ENCODE peak calls at places on chromosomes 7 and 10, in eight cellular contexts. S is NB4, W is heart left ventricle, D is thoracic aorta, Y is BJ, V is cardiac fibroblast, Q is H1, G is lower lobe of right lung. I is an unnamed sample.

GRCh38 chr10:31947144-31947926 is 18.7 kb upstream of the ARHGAP12 start:
- DNase-seq in S (peak; percentile 34), W (no peak), D (no peak), Y (peak; percentile 90), V (peak; percentile 93), Q (no peak), G (no peak), I (no peak)

GRCh38 chr7:80584778-80585177 is 53.7 kb upstream of the CD36 start:
- DNase-seq in S (peak; percentile 54), W (no peak), D (no peak), Y (no peak), V (peak; percentile 87), Q (no peak), G (no peak), I (no peak)

GRCh38 chr10:27514243-27514642 is 10.1 kb downstream of the RAB18 start:
- DNase-seq in S (no peak), W (no peak), D (no peak), Y (no peak), V (no peak), Q (no peak), G (no peak), I (no peak)

GRCh38 chr7:87507446-87507845 is 32.0 kb upstream of the ABCB4 start:
- DNase-seq in S (no peak), W (peak; percentile 27), D (no peak), Y (no peak), V (no peak), Q (no peak), G (no peak), I (no peak)

GRCh38 chr10:96082153-96082552 is 38.8 kb downstream of the CCNJ start:
- DNase-seq in S (no peak), W (no peak), D (no peak), Y (no peak), V (no peak), Q (no peak), G (no peak), I (no peak)

GRCh38 chr10:27884185-27884630 is 114.7 kb downstream of the ODAD2 start:
- DNase-seq in S (no peak), W (no peak), D (no peak), Y (no peak), V (no peak), Q (no peak), G (no peak), I (no peak)

GRCh38 chr7:30973292-30973691 is 9.5 kb downstream of the GHRHR start:
- DNase-seq in S (no peak), W (no peak), D (no peak), Y (no peak), V (no peak), Q (no peak), G (no peak), I (no peak)

GRCh38 chr7:23462846-23463245 is 7.4 kb downstream of the IGF2BP3 start:
- DNase-seq in S (peak; percentile 54), W (no peak), D (no peak), Y (no peak), V (peak; percentile 72), Q (no peak), G (no peak), I (no peak)

GRCh38 chr7:89357121-89357520 is 561.6 kb upstream of the TEX47 start:
- DNase-seq in S (no peak), W (no peak), D (no peak), Y (no peak), V (no peak), Q (no peak), G (no peak), I (no peak)
- TF ChIP-seq CTCF in S (no peak), W (no peak), D (no peak), Y (no peak), V (no peak), Q (no peak), G (no peak), I (no peak)

DNA sequence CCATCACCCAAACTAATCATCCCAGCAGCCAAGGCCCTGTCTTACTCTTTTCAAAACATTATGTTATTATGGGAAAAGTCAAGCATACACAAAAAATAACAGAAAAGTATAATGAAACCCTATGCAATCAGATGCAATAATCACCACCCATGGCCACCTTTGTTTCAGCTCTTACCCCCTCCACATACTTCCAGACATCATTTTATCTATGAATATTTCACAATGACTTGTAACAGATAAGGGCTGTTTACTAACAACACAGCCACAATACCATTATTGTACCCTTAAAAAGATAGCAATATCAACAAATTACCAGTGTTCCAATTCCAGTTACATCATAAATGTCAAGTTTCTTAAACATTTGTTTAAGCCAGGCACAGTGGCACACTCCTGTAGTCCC is 35.2 kb downstream of the AIFM2 start:
- DNase-seq in S (no peak), W (no peak), D (no peak), Y (no peak), V (no peak), Q (no peak), G (no peak), I (no peak)
- H3K4me3 ChIP-seq in S (no peak overlapping the region), W (no peak overlapping the region), D (no peak overlapping the region), Y (no peak overlapping the region), V (no peak overlapping the region), Q (no peak overlapping the region), G (no peak overlapping the region), I (no peak overlapping the region)

DNA sequence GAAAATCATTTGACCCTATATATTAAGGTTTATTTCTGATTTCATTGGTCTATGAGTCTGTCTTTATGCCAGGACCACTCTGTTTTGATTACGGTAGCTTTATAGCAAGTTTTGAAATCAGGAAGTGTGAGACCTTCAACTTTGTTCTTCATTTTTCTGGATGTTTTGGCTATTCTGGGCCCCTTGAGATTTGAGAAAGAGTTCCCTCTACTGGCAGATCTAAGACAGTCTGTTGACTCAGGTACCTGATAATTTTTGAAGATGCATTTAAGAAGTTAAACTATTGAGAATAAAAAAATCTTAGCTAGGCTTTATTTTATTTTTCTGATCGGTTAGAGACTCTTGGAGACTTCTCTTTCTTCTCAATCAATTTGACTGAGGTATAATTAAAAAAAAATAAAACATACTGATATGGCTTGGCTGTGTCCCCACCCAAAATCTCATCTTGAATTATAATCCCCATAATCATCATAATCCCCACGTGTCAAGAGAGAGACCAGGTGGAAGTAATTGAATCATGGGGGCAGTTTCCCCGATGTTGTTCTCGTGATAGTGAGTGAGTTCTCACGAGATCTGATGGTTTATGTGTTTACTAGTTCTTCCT is 209.2 kb downstream of the SNX10 start:
- DNase-seq in S (peak; percentile 83), W (no peak), D (no peak), Y (no peak), V (peak; percentile 19), Q (no peak), G (no peak), I (no peak)
- TF ChIP-seq CTCF in S (peak; percentile 85), W (no peak), D (no peak), Y (peak; percentile 63), V (no peak), Q (no peak), G (peak; percentile 54), I (peak; percentile 50)

GRCh38 chr10:91298224-91298862 is 77.9 kb downstream of the PCGF5 start:
- DNase-seq in S (peak; percentile 75), W (peak; percentile 69), D (peak; percentile 33), Y (no peak), V (peak; percentile 82), Q (peak; percentile 78), G (peak; percentile 76), I (peak; percentile 84)
- H3K4me3 ChIP-seq in S (no peak overlapping the region), W (peak overlapping the region; percentile 47), D (peak overlapping the region; percentile 70), Y (peak overlapping the region; percentile 30), V (peak overlapping the region; percentile 56), Q (peak overlapping the region; percentile 47), G (peak overlapping the region; percentile 52), I (peak overlapping the region; percentile 39)

GRCh38 chr7:158130023-158130409 is 457.6 kb downstream of the PTPRN2 start:
- DNase-seq in S (no peak), W (no peak), D (no peak), Y (no peak), V (no peak), Q (no peak), G (no peak), I (no peak)
- TF ChIP-seq CTCF in S (no peak), W (no peak), D (no peak), Y (no peak), V (no peak), Q (no peak), G (no peak), I (no peak)

DNA sequence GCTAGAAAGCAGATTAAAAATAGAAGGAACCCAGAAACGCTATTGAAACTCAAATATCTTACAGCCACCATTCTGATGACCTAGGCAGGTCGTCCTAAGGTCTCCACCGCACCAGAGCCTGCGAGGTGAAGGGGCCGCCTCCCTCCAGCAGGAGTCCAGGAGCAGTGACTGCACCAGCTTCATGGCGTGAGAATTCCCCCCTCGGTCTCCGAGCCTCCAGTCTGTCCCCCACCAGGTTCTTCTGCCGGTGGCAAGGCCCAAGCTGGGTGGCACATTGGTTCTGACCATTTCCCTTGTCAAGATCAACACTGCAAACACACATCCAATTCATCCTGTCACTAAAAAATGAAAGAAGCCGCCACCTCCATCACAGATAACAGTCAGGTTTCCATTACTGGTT is 98.7 kb downstream of the DIP2C start:
- DNase-seq in S (no peak), W (no peak), D (no peak), Y (no peak), V (no peak), Q (no peak), G (no peak), I (peak; percentile 27)
- H3K4me3 ChIP-seq in S (no peak overlapping the region), W (no peak overlapping the region), D (no peak overlapping the region), Y (no peak overlapping the region), V (no peak overlapping the region), Q (no peak overlapping the region), G (no peak overlapping the region), I (no peak overlapping the region)

GRCh38 chr10:58588673-58589265 is 76.1 kb downstream of the BICC1 start:
- DNase-seq in S (peak; percentile 37), W (no peak), D (no peak), Y (no peak), V (no peak), Q (no peak), G (no peak), I (no peak)
- TF ChIP-seq CTCF in S (peak; percentile 29), W (no peak), D (no peak), Y (peak; percentile 25), V (no peak), Q (peak; percentile 68), G (peak; percentile 27), I (peak; percentile 29)

DNA sequence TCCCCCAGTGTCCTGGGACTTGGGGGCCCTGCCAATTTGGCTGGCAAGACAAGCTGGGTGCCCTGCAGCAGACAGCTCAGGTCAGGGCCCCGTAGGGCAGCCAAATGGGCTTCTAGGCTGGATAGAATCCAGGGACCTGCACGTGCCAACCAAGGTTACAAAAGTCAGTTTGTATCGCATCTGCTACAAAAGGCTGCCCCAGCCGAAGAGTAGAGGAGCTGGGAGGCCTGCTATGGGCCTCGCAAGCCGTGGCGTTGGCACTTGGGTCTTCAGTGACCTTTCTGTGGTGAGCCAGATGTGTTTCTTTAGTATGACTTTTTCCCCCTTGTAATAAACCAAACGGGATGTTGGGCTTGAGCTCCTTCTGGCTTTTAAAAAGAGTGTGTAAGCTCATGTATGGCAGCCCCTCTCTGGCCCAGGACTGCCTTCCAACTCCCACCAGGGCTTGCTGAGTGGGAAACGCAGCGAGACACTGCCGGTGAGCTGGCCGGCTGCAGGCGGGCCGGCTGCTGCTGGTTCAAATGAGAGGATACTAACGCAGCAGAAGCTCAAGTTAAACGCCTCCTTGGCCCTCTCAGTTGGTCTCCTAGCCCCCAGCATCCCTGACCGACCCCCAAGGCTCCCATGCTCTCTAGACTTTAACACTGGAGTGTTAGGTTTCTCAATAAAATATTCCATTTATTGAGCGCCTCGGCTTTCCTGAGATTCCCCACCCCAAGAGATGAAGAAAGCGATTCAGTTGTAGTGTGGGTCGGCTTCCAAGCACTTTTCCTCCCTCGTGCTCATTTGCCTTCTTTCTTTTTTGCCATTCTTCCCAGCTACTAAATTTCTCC is 3.1 kb upstream of the HOXA10 start:
- DNase-seq in S (no peak), W (no peak), D (no peak), Y (no peak), V (no peak), Q (no peak), G (peak; percentile 34), I (peak; percentile 40)
- H3K4me3 ChIP-seq in S (no peak overlapping the region), W (no peak overlapping the region), D (no peak overlapping the region), Y (peak overlapping the region; percentile 72), V (no peak overlapping the region), Q (no peak overlapping the region), G (no peak overlapping the region), I (no peak overlapping the region)

GRCh38 chr10:112361951-112362770 is 11.8 kb upstream of the ACSL5 start:
- DNase-seq in S (no peak), W (peak; percentile 84), D (peak; percentile 70), Y (no peak), V (peak; percentile 85), Q (no peak), G (peak; percentile 61), I (peak; percentile 72)
- TF ChIP-seq CTCF in S (no peak), W (no peak), D (no peak), Y (no peak), V (peak; percentile 15), Q (no peak), G (no peak), I (peak; percentile 17)

I was measured in upper lobe of right lung.